ENCODE peak calls at places on chromosomes 5 and 9, in six cellular contexts. One of them, this sample, is unnamed.

GRCh38 chr5:173745123-173745522 is 128.7 kb upstream of the BOD1 start:
- DNase-seq in NCI-H1436: no peak
- DNase-seq in fibroblast of lung: no peak
- DNase-seq in mesothelial cell of epicardium: no peak
- DNase-seq in stimulated activated CD4-positive, alpha-beta T cell treated with anti-CD3 and anti-CD28 coated beads, Interleukin-12 subunit alpha, Interleukin-12 subunit beta, amount 100 ng/mL, for 4 hours: no peak
- DNase-seq in BJ: no peak
- DNase-seq in this sample: no peak

GRCh38 chr5:122585111-122585415 is 189.8 kb upstream of the SNX2 start:
- DNase-seq in fibroblast of lung: no peak
- DNase-seq in NCI-H1436: no peak
- DNase-seq in stimulated activated CD4-positive, alpha-beta T cell treated with anti-CD3 and anti-CD28 coated beads, Interleukin-12 subunit alpha, Interleukin-12 subunit beta, amount 100 ng/mL, for 4 hours: no peak
- DNase-seq in BJ: no peak
- DNase-seq in mesothelial cell of epicardium: no peak
- DNase-seq in this sample: no peak

GRCh38 chr5:58983496-58983895 is 400.6 kb downstream of the RAB3C start:
- DNase-seq in fibroblast of lung: peak
- DNase-seq in mesothelial cell of epicardium: no peak
- DNase-seq in stimulated activated CD4-positive, alpha-beta T cell treated with anti-CD3 and anti-CD28 coated beads, Interleukin-12 subunit alpha, Interleukin-12 subunit beta, amount 100 ng/mL, for 4 hours: no peak
- DNase-seq in BJ: no peak
- DNase-seq in NCI-H1436: no peak
- DNase-seq in this sample: no peak

GRCh38 chr9:4375424-4376195 is 75.7 kb upstream of the GLIS3 start:
- DNase-seq in NCI-H1436: no peak
- DNase-seq in mesothelial cell of epicardium: no peak
- DNase-seq in stimulated activated CD4-positive, alpha-beta T cell treated with anti-CD3 and anti-CD28 coated beads, Interleukin-12 subunit alpha, Interleukin-12 subunit beta, amount 100 ng/mL, for 4 hours: no peak
- DNase-seq in fibroblast of lung: peak
- DNase-seq in BJ: peak
- DNase-seq in this sample: peak

GRCh38 chr9:89177021-89177400 is 1.6 kb downstream of the SHC3 start:
- DNase-seq in stimulated activated CD4-positive, alpha-beta T cell treated with anti-CD3 and anti-CD28 coated beads, Interleukin-12 subunit alpha, Interleukin-12 subunit beta, amount 100 ng/mL, for 4 hours: no peak
- DNase-seq in NCI-H1436: no peak
- DNase-seq in mesothelial cell of epicardium: no peak
- DNase-seq in fibroblast of lung: peak
- DNase-seq in BJ: no peak
- DNase-seq in this sample: no peak

GRCh38 chr5:61461412-61461811 is 129.4 kb downstream of the ZSWIM6 start:
- DNase-seq in mesothelial cell of epicardium: no peak
- DNase-seq in NCI-H1436: no peak
- DNase-seq in BJ: no peak
- DNase-seq in stimulated activated CD4-positive, alpha-beta T cell treated with anti-CD3 and anti-CD28 coated beads, Interleukin-12 subunit alpha, Interleukin-12 subunit beta, amount 100 ng/mL, for 4 hours: no peak
- DNase-seq in fibroblast of lung: no peak
- DNase-seq in this sample: no peak

GRCh38 chr5:10030219-10030831 is 219.4 kb downstream of the ATPSCKMT start:
- DNase-seq in mesothelial cell of epicardium: no peak
- DNase-seq in fibroblast of lung: peak
- DNase-seq in stimulated activated CD4-positive, alpha-beta T cell treated with anti-CD3 and anti-CD28 coated beads, Interleukin-12 subunit alpha, Interleukin-12 subunit beta, amount 100 ng/mL, for 4 hours: no peak
- DNase-seq in BJ: no peak
- DNase-seq in NCI-H1436: no peak
- DNase-seq in this sample: no peak

GRCh38 chr5:39503148-39503547 is 78.4 kb upstream of the DAB2 start:
- DNase-seq in fibroblast of lung: peak
- DNase-seq in NCI-H1436: no peak
- DNase-seq in mesothelial cell of epicardium: no peak
- DNase-seq in BJ: no peak
- DNase-seq in stimulated activated CD4-positive, alpha-beta T cell treated with anti-CD3 and anti-CD28 coated beads, Interleukin-12 subunit alpha, Interleukin-12 subunit beta, amount 100 ng/mL, for 4 hours: no peak
- DNase-seq in this sample: no peak

GRCh38 chr5:93894471-93895354 is 153.3 kb upstream of the POU5F2 start:
- DNase-seq in fibroblast of lung: no peak
- DNase-seq in NCI-H1436: no peak
- DNase-seq in stimulated activated CD4-positive, alpha-beta T cell treated with anti-CD3 and anti-CD28 coated beads, Interleukin-12 subunit alpha, Interleukin-12 subunit beta, amount 100 ng/mL, for 4 hours: no peak
- DNase-seq in mesothelial cell of epicardium: no peak
- DNase-seq in BJ: no peak
- DNase-seq in this sample: no peak

GRCh38 chr9:108836771-108837170 is 19.0 kb downstream of the ACTL7B start:
- DNase-seq in NCI-H1436: no peak
- DNase-seq in mesothelial cell of epicardium: no peak
- DNase-seq in BJ: no peak
- DNase-seq in stimulated activated CD4-positive, alpha-beta T cell treated with anti-CD3 and anti-CD28 coated beads, Interleukin-12 subunit alpha, Interleukin-12 subunit beta, amount 100 ng/mL, for 4 hours: no peak
- DNase-seq in fibroblast of lung: peak
- DNase-seq in this sample: peak

GRCh38 chr9:95852059-95853032 is 23.1 kb upstream of the ERCC6L2 start:
- DNase-seq in NCI-H1436: no peak
- DNase-seq in stimulated activated CD4-positive, alpha-beta T cell treated with anti-CD3 and anti-CD28 coated beads, Interleukin-12 subunit alpha, Interleukin-12 subunit beta, amount 100 ng/mL, for 4 hours: no peak
- DNase-seq in mesothelial cell of epicardium: no peak
- DNase-seq in BJ: no peak
- DNase-seq in fibroblast of lung: peak
- DNase-seq in this sample: no peak

GRCh38 chr5:77560677-77561263 is 68.7 kb upstream of the WDR41 start:
- DNase-seq in stimulated activated CD4-positive, alpha-beta T cell treated with anti-CD3 and anti-CD28 coated beads, Interleukin-12 subunit alpha, Interleukin-12 subunit beta, amount 100 ng/mL, for 4 hours: no peak
- DNase-seq in NCI-H1436: peak
- DNase-seq in fibroblast of lung: peak
- DNase-seq in BJ: no peak
- DNase-seq in mesothelial cell of epicardium: no peak
- DNase-seq in this sample: peak

GRCh38 chr5:135085936-135086235 is 51.9 kb upstream of the PITX1 start:
- DNase-seq in stimulated activated CD4-positive, alpha-beta T cell treated with anti-CD3 and anti-CD28 coated beads, Interleukin-12 subunit alpha, Interleukin-12 subunit beta, amount 100 ng/mL, for 4 hours: no peak
- DNase-seq in NCI-H1436: no peak
- DNase-seq in fibroblast of lung: no peak
- DNase-seq in BJ: no peak
- DNase-seq in mesothelial cell of epicardium: no peak
- DNase-seq in this sample: no peak

GRCh38 chr5:108556414-108556813 is 174.5 kb upstream of the FBXL17 start:
- DNase-seq in NCI-H1436: no peak
- DNase-seq in fibroblast of lung: no peak
- DNase-seq in stimulated activated CD4-positive, alpha-beta T cell treated with anti-CD3 and anti-CD28 coated beads, Interleukin-12 subunit alpha, Interleukin-12 subunit beta, amount 100 ng/mL, for 4 hours: no peak
- DNase-seq in mesothelial cell of epicardium: no peak
- DNase-seq in BJ: no peak
- DNase-seq in this sample: no peak

GRCh38 chr5:72600401-72600981 is 93.3 kb upstream of the ZNF366 start:
- DNase-seq in fibroblast of lung: peak
- DNase-seq in mesothelial cell of epicardium: no peak
- DNase-seq in NCI-H1436: no peak
- DNase-seq in BJ: peak
- DNase-seq in stimulated activated CD4-positive, alpha-beta T cell treated with anti-CD3 and anti-CD28 coated beads, Interleukin-12 subunit alpha, Interleukin-12 subunit beta, amount 100 ng/mL, for 4 hours: no peak
- DNase-seq in this sample: peak

GRCh38 chr5:17340816-17341215 is 123.4 kb downstream of the BASP1 start:
- DNase-seq in BJ: no peak
- DNase-seq in stimulated activated CD4-positive, alpha-beta T cell treated with anti-CD3 and anti-CD28 coated beads, Interleukin-12 subunit alpha, Interleukin-12 subunit beta, amount 100 ng/mL, for 4 hours: no peak
- DNase-seq in mesothelial cell of epicardium: no peak
- DNase-seq in fibroblast of lung: peak
- DNase-seq in NCI-H1436: no peak
- DNase-seq in this sample: no peak

GRCh38 chr5:122434547-122434946 is 122.5 kb downstream of the SNCAIP start:
- DNase-seq in mesothelial cell of epicardium: no peak
- DNase-seq in stimulated activated CD4-positive, alpha-beta T cell treated with anti-CD3 and anti-CD28 coated beads, Interleukin-12 subunit alpha, Interleukin-12 subunit beta, amount 100 ng/mL, for 4 hours: no peak
- DNase-seq in fibroblast of lung: no peak
- DNase-seq in BJ: no peak
- DNase-seq in NCI-H1436: no peak
- DNase-seq in this sample: no peak

GRCh38 chr9:96136992-96137665 is 164.8 kb downstream of the HSD17B3 start:
- DNase-seq in fibroblast of lung: peak
- DNase-seq in mesothelial cell of epicardium: no peak
- DNase-seq in NCI-H1436: no peak
- DNase-seq in stimulated activated CD4-positive, alpha-beta T cell treated with anti-CD3 and anti-CD28 coated beads, Interleukin-12 subunit alpha, Interleukin-12 subunit beta, amount 100 ng/mL, for 4 hours: no peak
- DNase-seq in BJ: no peak
- DNase-seq in this sample: no peak

GRCh38 chr9:68706579-68707201 is 1.6 kb downstream of the PIP5K1B start:
- DNase-seq in NCI-H1436: no peak
- DNase-seq in fibroblast of lung: no peak
- DNase-seq in stimulated activated CD4-positive, alpha-beta T cell treated with anti-CD3 and anti-CD28 coated beads, Interleukin-12 subunit alpha, Interleukin-12 subunit beta, amount 100 ng/mL, for 4 hours: no peak
- DNase-seq in BJ: no peak
- DNase-seq in mesothelial cell of epicardium: no peak
- DNase-seq in this sample: no peak